ENCODE peak calls at places on chromosomes 12 and 14, in five cellular contexts. Q, A, N, V and Z are unnamed samples.
A peak's percentile ranks its signal among the peaks of the same experiment; 100 is the strongest.

GRCh38 chr12:19138551-19139344 is 9.2 kb downstream of the PLEKHA5 start:
- DNase-seq in Q (no peak), A (no peak), N (no peak), V (peak; percentile 79), Z (peak; percentile 44)

GRCh38 chr12:24534632-24535031 is 414.3 kb downstream of the BCAT1 start:
- DNase-seq in Q (no peak), A (peak; percentile 9), N (no peak), V (no peak), Z (peak; percentile 13)

GRCh38 chr12:104422441-104422840 is 34.3 kb upstream of the CHST11 start:
- DNase-seq in Q (no peak), A (no peak), N (no peak), V (no peak), Z (no peak)

GRCh38 chr14:54946500-54946899 is 43.9 kb upstream of the GCH1 start:
- DNase-seq in Q (no peak), A (no peak), N (no peak), V (no peak), Z (no peak)

GRCh38 chr12:45192041-45192695 is 23.7 kb upstream of the ANO6 start:
- DNase-seq in Q (no peak), A (no peak), N (no peak), V (peak; percentile 56), Z (peak; percentile 98)

GRCh38 chr12:107670999-107671643 is 14.5 kb upstream of the PWP1 start:
- DNase-seq in Q (peak; percentile 59), A (peak; percentile 62), N (peak; percentile 41), V (no peak), Z (peak; percentile 67)

GRCh38 chr12:108271951-108272729 is 67.0 kb downstream of the CMKLR1 start:
- DNase-seq in Q (no peak), A (no peak), N (no peak), V (no peak), Z (peak; percentile 72)

GRCh38 chr12:56261503-56262230 is 3.5 kb upstream of the ANKRD52 start:
- DNase-seq in Q (no peak), A (no peak), N (no peak), V (peak; percentile 48), Z (peak; percentile 62)

GRCh38 chr14:26200675-26201074 is 397.2 kb downstream of the NOVA1 start:
- DNase-seq in Q (no peak), A (no peak), N (no peak), V (peak; percentile 30), Z (no peak)

GRCh38 chr14:100285021-100285912 is 21.0 kb downstream of the SLC25A29 start:
- DNase-seq in Q (peak; percentile 97), A (peak; percentile 62), N (peak; percentile 76), V (no peak), Z (peak; percentile 93)

GRCh38 chr12:6919588-6919987 is 5.2 kb downstream of the ENO2 start:
- DNase-seq in Q (no peak), A (no peak), N (no peak), V (no peak), Z (no peak)

GRCh38 chr14:23285530-23286019 is 357 bp downstream of the HOMEZ start:
- DNase-seq in Q (no peak), A (no peak), N (no peak), V (no peak), Z (no peak)

GRCh38 chr12:84891106-84891838 is 21.3 kb downstream of the SLC6A15 start:
- DNase-seq in Q (no peak), A (no peak), N (no peak), V (peak; percentile 47), Z (no peak)

GRCh38 chr12:1928439-1929121 is 10.1 kb upstream of the CACNA2D4 start:
- DNase-seq in Q (no peak), A (no peak), N (no peak), V (no peak), Z (no peak)

GRCh38 chr14:51996148-51996746 is 6.9 kb downstream of the RTRAF start:
- DNase-seq in Q (no peak), A (no peak), N (peak; percentile 53), V (no peak), Z (peak; percentile 39)

GRCh38 chr12:117141097-117141898 is 42.1 kb upstream of the TESC start:
- DNase-seq in Q (no peak), A (peak; percentile 56), N (no peak), V (no peak), Z (no peak)

GRCh38 chr12:85809500-85809899 is 26.7 kb downstream of the RASSF9 start:
- DNase-seq in Q (no peak), A (no peak), N (no peak), V (no peak), Z (no peak)

GRCh38 chr12:95694148-95694547 is 96.4 kb downstream of the NTN4 start:
- DNase-seq in Q (no peak), A (no peak), N (no peak), V (no peak), Z (peak; percentile 11)

GRCh38 chr14:57038689-57039088 is 228.4 kb upstream of the OTX2 start:
- DNase-seq in Q (no peak), A (no peak), N (no peak), V (no peak), Z (no peak)

GRCh38 chr12:59736786-59737185 is 141.0 kb downstream of the SLC16A7 start:
- DNase-seq in Q (no peak), A (no peak), N (no peak), V (peak; percentile 83), Z (peak; percentile 95)

GRCh38 chr14:71555654-71556559 is 376.3 kb upstream of the RGS6 start:
- DNase-seq in Q (peak; percentile 47), A (no peak), N (peak; percentile 76), V (no peak), Z (no peak)

GRCh38 chr14:103385994-103386491 is 828 bp downstream of the MARK3 start:
- DNase-seq in Q (no peak), A (peak; percentile 79), N (peak; percentile 41), V (no peak), Z (peak; percentile 46)

GRCh38 chr12:92551853-92552397 is 150.9 kb upstream of the PLEKHG7 start:
- DNase-seq in Q (peak; percentile 72), A (no peak), N (no peak), V (peak; percentile 60), Z (peak; percentile 66)

GRCh38 chr12:85278598-85279448 is 1.2 kb upstream of the ALX1 start:
- DNase-seq in Q (peak; percentile 28), A (no peak), N (no peak), V (no peak), Z (peak; percentile 47)

GRCh38 chr14:69945905-69946304 is 66.7 kb downstream of the SMOC1 start:
- DNase-seq in Q (no peak), A (no peak), N (no peak), V (no peak), Z (no peak)

GRCh38 chr14:85607571-85608219 is 77.8 kb downstream of the FLRT2 start:
- DNase-seq in Q (no peak), A (no peak), N (no peak), V (peak; percentile 81), Z (no peak)

GRCh38 chr12:111777345-111778045 is 10.8 kb downstream of the ALDH2 start:
- DNase-seq in Q (no peak), A (no peak), N (no peak), V (no peak), Z (no peak)